ENCODE peak calls at places on chromosomes 13 and 19, in five cellular contexts. W is thoracic aorta, V is Caco-2, I is Peyer's patch, M is tibial nerve. J is an unnamed sample. For H3K9me3, the result is how much of the 10 kb centered on the place peaks cover.

GRCh38 chr13:79936368-79937136 is 404.4 kb downstream of the SPRY2 start:
- DNase-seq in W (peak), V (no peak), I (no peak), M (no peak), J (no peak)

GRCh38 chr13:99218969-99219368 is 18.3 kb downstream of the UBAC2 start:
- DNase-seq in W (no peak), V (no peak), I (peak), M (no peak), J (no peak)

GRCh38 chr13:112776354-112776753 is 86.5 kb downstream of the ATP11A start:
- DNase-seq in W (no peak), V (no peak), I (peak), M (no peak), J (no peak)

GRCh38 chr19:6516018-6516658 is 14.0 kb upstream of the TUBB4A start:
- DNase-seq in W (peak), V (peak), I (peak), M (peak), J (peak)

GRCh38 chr19:13024126-13024957 is 29.1 kb downstream of the NFIX start:
- DNase-seq in W (no peak), V (no peak), I (no peak), M (no peak), J (peak)

GRCh38 chr19:572891-573825 is 762 bp downstream of the BSG start:
- DNase-seq in W (no peak), V (no peak), I (no peak), M (no peak), J (peak)

GRCh38 chr19:35559281-35559659 is 4.2 kb downstream of the ATP4A start:
- DNase-seq in W (no peak), V (no peak), I (peak), M (no peak), J (no peak)

GRCh38 chr19:45001087-45001739 is at the start of gene RELB:
- DNase-seq in W (peak), V (peak), I (peak), M (peak), J (peak)

GRCh38 chr13:28429685-28430290 is 65.1 kb downstream of the FLT1 start:
- DNase-seq in W (no peak), V (no peak), I (peak), M (no peak), J (no peak)

GRCh38 chr13:83515267-83515666 is 367.0 kb downstream of the SLITRK1 start:
- DNase-seq in W (no peak), V (no peak), I (no peak), M (no peak), J (no peak)

GRCh38 chr19:3504723-3505122 is 1.4 kb upstream of the FZR1 start:
- DNase-seq in W (no peak), V (no peak), I (no peak), M (no peak), J (no peak)

GRCh38 chr19:44850641-44851109 is 4.6 kb downstream of the NECTIN2 start:
- DNase-seq in W (no peak), V (peak), I (no peak), M (no peak), J (no peak)

GRCh38 chr19:1645299-1645698 is 7.1 kb downstream of the TCF3 start:
- DNase-seq in W (no peak), V (no peak), I (no peak), M (no peak), J (no peak)

GRCh38 chr13:26839682-26840081 is 79.1 kb upstream of the GPR12 start:
- DNase-seq in W (no peak), V (no peak), I (no peak), M (no peak), J (no peak)

GRCh38 chr19:4123615-4124568 is at the start of gene MAP2K2:
- DNase-seq in W (peak), V (peak), I (peak), M (peak), J (peak)

GRCh38 chr19:5621945-5622464 is 571 bp downstream of the SAFB2 start:
- DNase-seq in W (no peak), V (no peak), I (no peak), M (no peak), J (no peak)

GRCh38 chr19:16445238-16446107 is 26.3 kb downstream of the EPS15L1 start:
- DNase-seq in W (no peak), V (no peak), I (peak), M (no peak), J (no peak)

GRCh38 chr13:91123456-91124127 is 223.9 kb upstream of the MIR17HG start:
- DNase-seq in W (no peak), V (no peak), I (no peak), M (no peak), J (no peak)

GRCh38 chr19:29625316-29625715 is 19.2 kb downstream of the POP4 start:
- DNase-seq in W (no peak), V (no peak), I (no peak), M (no peak), J (no peak)

GRCh38 chr13:76016799-76017198 is 380.7 kb downstream of the LMO7 start:
- DNase-seq in W (no peak), V (no peak), I (no peak), M (no peak), J (peak)

GRCh38 chr19:18097217-18097992 is at the start of gene MAST3:
- DNase-seq in W (no peak), V (peak), I (peak), M (peak), J (peak)

GRCh38 chr19:4474504-4475136 is 2.5 kb downstream of the HDGFL2 start:
- DNase-seq in W (no peak), V (no peak), I (no peak), M (no peak), J (no peak)

GRCh38 chr19:8321760-8322637 is 703 bp downstream of the RPS28 start:
- DNase-seq in W (no peak), V (no peak), I (no peak), M (no peak), J (no peak)

GRCh38 chr13:85445534-85445933 is 353.7 kb downstream of the SLITRK6 start:
- DNase-seq in W (no peak), V (no peak), I (no peak), M (no peak), J (no peak)

GRCh38 chr13:26476111-26476743 is 81.3 kb upstream of the WASF3 start:
- DNase-seq in W (no peak), V (no peak), I (no peak), M (no peak), J (no peak)

GRCh38 chr19:19278315-19278714 is 5.2 kb upstream of the TM6SF2 start:
- DNase-seq in W (no peak), V (no peak), I (no peak), M (no peak), J (no peak)

GRCh38 chr13:98141938-98142426 is 912 bp upstream of the FARP1 start:
- DNase-seq in W (no peak), V (no peak), I (no peak), M (no peak), J (peak)

GRCh38 chr13:30681489-30682242 is 53.7 kb upstream of the ALOX5AP start:
- DNase-seq in W (no peak), V (no peak), I (no peak), M (no peak), J (no peak)

GRCh38 chr19:18220632-18221275 is 5.5 kb downstream of the PDE4C start:
- DNase-seq in W (no peak), V (peak), I (no peak), M (no peak), J (no peak)

GRCh38 chr13:27034678-27035111 is 136.9 kb downstream of the USP12 start:
- DNase-seq in W (no peak), V (no peak), I (no peak), M (no peak), J (no peak)

GRCh38 chr13:33992891-33993336 is 175.0 kb downstream of the RFC3 start:
- DNase-seq in W (no peak), V (no peak), I (no peak), M (no peak), J (no peak)

DNA sequence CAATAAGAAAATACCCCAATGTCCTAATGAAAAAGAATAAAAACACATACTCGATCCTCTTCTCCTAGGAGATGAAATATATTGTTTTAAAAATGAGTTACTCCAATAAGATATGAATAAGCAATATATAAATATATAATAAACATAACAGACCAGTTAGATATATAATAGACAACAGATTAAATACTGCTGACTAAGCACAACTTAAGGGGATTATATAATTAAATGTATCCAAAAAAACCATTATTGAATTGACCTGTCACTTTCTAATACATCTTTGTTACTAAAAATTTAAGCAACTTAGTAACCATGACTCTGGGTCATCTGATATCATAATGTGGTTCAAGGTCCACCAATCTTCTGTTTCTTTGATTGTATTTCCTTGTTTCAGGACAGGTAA is 14.0 kb upstream of the ZNF780B start:
- DNase-seq in W (no peak), V (no peak), I (no peak), M (no peak), J (no peak)
- H3K9me3 ChIP-seq in W (under half), V (under half), I (under half), M (under half), J (under half)

DNA sequence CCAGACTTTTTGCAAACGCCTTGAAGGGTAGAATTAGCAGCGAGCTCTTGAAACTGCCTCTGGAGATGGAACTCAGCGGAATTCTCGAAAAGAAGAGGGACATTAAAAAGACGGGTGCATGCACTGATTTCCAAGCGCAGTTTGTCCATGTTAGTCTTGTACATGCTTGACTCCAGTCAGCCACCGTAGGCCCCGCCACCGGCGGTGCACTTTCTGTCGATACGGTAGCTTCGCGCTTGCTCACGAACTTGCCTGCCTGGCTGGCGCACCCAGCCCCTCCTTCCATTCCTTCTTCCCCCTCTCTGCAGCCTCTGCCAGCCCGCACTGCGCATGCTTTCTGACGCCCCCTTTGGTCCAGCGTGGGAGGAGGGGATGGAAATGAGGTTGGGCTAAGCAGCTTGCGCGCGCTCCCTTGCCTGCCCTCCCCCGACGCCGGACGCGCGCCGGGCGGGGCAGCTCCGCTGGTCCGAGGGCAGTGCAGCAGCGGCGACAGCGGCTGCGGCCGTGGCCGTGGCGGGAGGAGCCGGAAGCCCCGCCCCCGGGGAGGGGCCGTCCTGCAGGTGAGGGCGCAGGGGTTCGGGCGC is at the start of gene ZNF575:
- DNase-seq in W (peak), V (peak), I (peak), M (peak), J (peak)
- TF ChIP-seq CTCF in W (no peak), V (peak), I (no peak), M (peak), J (peak)

GRCh38 chr19:51882518-51882917 is 5.2 kb downstream of the ZNF577 start:
- DNase-seq in W (no peak), V (no peak), I (no peak), M (no peak), J (no peak)

GRCh38 chr19:51889934-51890333 is 2.2 kb upstream of the ZNF577 start:
- DNase-seq in W (no peak), V (no peak), I (no peak), M (no peak), J (no peak)

GRCh38 chr19:51887522-51888498 is at the start of gene ZNF577:
- DNase-seq in W (peak), V (peak), I (peak), M (peak), J (peak)

GRCh38 chr19:51884713-51885112 is 3.0 kb downstream of the ZNF577 start:
- DNase-seq in W (no peak), V (no peak), I (no peak), M (no peak), J (no peak)
- H3K9me3 ChIP-seq in W (under half), V (under half), I (half or more), M (under half), J (half or more)

GRCh38 chr19:49872245-49873148 is 4.7 kb downstream of the AKT1S1 start:
- DNase-seq in W (no peak), V (no peak), I (no peak), M (no peak), J (no peak)
- TF ChIP-seq CTCF in W (no peak), V (no peak), I (no peak), M (no peak), J (no peak)

J was measured in lower lobe of right lung.